ENCODE peak calls at places on chromosome 12, in four cellular contexts. Z is vagina, F is AG09309, P is HFF-Myc. R is an unnamed sample.

GRCh38 chr12:62860501-62861156 is 74.3 kb downstream of the PPM1H start:
- DNase-seq in Z (no peak), F (no peak), P (no peak), R (peak; percentile 8)

GRCh38 chr12:109347579-109347978 is at the start of gene MYO1H:
- DNase-seq in Z (no peak), F (no peak), P (no peak), R (no peak)

GRCh38 chr12:126362490-126362889 is 1297.3 kb downstream of the AACS start:
- DNase-seq in Z (no peak), F (no peak), P (no peak), R (peak; percentile 34)

GRCh38 chr12:27525373-27525772 is 1.4 kb downstream of the PPFIBP1 start:
- DNase-seq in Z (no peak), F (no peak), P (no peak), R (peak; percentile 82)

GRCh38 chr12:2688381-2688881 is 106.3 kb upstream of the FKBP4 start:
- DNase-seq in Z (peak; percentile 74), F (no peak), P (no peak), R (no peak)

GRCh38 chr12:113262710-113263109 is 41.4 kb downstream of the TPCN1 start:
- DNase-seq in Z (no peak), F (peak; percentile 8), P (no peak), R (no peak)

GRCh38 chr12:131766382-131767107 is 55.7 kb downstream of the SFSWAP start:
- DNase-seq in Z (no peak), F (no peak), P (no peak), R (no peak)

GRCh38 chr12:15796493-15797141 is 7.4 kb upstream of the EPS8 start:
- DNase-seq in Z (no peak), F (no peak), P (no peak), R (no peak)

GRCh38 chr12:34398366-34398705 is 376.0 kb downstream of the ALG10 start:
- DNase-seq in Z (peak; percentile 79), F (no peak), P (no peak), R (no peak)

DNA sequence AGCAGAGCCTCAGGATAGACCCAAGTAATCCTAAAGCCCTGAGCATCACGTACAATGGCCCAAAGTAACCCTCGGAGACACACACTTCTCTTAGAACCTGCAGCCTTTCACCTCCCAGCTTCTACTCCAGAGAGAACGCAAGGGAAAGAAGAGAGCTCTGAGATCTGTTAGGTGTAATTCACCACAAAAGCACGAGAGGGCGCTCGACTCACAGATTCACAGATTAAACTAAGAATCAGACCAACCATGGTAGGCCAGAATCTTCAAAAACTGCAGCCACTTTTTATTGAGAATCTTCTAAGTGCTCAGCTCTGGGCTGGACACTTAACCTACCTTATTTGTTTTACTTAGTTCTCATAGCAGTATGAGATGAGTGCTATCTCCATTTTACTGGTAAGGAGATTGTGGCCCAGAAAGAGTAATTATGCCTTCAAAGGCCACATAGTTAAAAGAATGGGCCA is 1.3 kb upstream of the DDX23 start:
- DNase-seq in Z (no peak), F (peak; percentile 57), P (peak; percentile 82), R (peak; percentile 93)
- H3K4me3 ChIP-seq in Z (peak overlapping the region; percentile 75), F (no peak overlapping the region), P (peak overlapping the region; percentile 97), R (peak overlapping the region; percentile 99)

DNA sequence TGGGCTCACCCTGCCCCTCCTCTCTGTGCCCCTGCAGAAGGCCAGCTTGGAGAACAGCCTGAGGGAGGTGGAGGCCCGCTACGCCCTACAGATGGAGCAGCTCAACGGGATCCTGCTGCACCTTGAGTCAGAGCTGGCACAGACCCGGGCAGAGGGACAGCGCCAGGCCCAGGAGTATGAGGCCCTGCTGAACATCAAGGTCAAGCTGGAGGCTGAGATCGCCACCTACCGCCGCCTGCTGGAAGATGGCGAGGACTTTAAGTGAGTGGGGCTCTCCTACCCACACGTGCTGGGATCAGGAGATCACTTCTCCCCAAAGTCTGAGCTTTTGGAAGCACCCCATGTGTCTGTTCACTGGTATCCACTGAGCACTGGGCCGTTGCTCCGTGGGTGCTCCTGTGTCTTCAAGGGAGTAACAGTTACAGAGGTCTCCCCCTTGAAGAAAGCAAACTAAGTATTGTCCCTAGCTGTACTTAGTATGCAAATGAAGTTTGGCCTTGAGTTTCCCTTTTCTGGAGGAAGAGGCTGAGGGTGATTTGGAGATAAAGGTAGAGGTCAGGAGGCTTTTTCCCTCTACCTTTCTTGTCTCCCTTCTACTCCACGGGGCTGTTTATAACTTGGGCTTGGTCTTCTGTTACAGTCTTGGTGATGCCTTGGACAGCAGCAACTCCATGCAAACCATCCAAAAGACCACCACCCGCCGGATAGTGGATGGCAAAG is 3.3 kb downstream of the KRT18 start:
- DNase-seq in Z (no peak), F (no peak), P (no peak), R (no peak)
- TF ChIP-seq CTCF in Z (no peak), F (peak; percentile 20), P (no peak), R (no peak)

DNA sequence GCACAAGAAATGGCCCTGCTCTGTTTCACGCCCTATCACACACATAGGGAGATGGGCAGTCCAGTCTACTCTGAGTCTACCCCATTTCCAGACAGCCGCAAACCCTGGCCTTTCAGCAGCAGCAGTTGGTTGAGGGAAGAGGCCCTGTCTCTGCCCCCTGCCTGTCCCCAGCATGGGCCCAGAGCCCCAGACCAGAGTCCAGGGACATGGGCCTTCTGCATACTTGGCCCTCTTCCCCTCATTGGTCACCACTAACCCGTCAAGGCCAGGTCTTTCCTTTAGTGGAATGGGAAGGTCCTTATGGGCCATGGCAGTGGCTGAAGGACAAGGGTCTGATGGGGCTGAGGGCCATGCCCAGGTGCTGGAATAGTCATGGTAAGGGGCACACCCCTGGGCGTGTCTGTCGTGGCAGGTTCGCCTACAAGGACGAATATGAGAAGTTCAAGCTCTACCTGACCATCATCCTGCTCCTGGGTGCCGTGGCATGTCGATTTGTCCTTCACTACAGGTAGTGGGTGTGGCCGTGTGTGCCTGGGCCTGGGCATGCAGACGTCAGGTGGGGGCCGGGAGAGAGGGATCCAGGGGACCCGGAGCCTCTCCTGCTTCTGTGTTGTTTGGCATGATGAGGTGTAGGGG is 39.3 kb downstream of the TMEM120B start:
- DNase-seq in Z (no peak), F (no peak), P (no peak), R (no peak)
- H3K4me3 ChIP-seq in Z (no peak overlapping the region), F (no peak overlapping the region), P (no peak overlapping the region), R (no peak overlapping the region)

DNA sequence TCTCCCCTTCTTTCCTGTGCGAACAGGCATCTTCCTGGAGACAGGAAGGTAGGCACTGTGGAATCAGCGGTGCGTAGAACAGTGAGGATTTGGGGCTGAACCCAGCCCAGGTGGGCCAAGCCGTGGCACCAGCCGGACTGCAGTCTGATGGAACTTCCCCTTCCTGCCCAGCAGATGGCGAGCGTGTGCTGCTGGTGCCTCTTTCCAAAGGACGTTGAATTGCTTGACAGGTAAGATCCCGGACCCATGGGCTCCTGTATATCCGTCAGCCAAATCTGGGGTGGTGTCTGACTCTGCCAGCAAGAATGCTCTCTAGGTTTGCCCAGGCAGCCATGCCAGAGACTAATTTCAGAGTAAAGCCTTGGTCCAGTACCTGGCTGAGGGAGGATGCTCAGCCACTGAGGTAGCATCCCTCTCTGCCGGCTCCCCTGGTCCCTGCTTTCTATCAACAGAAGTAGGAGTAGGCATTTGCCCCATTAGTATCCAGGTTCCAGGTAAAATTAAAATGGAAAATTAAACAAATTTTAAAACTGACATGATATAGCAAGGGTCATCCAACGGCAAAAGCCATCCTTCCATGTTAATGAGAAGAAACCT is 21.1 kb upstream of the KCNA5 start:
- DNase-seq in Z (no peak), F (no peak), P (no peak), R (peak; percentile 25)
- TF ChIP-seq CTCF in Z (peak; percentile 53), F (peak; percentile 89), P (peak; percentile 89), R (peak; percentile 93)

DNA sequence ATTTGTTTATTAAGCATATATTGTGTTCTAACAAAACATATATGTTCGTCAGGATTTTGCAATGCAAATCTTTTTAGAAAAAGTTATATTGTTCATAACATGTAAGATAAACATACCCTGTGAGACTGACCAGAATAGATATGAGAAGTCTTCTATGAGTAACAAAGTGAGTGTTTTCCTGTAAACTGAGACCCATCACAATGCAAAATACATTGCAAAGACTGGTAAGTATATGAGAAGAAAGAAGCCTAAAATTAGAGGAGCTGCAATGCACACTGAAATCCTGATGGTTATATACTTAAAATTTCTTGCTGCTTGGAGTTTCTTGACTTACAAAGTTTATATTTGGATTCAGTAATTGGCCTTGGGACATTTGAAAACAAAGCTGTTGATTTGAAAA is 6.0 kb downstream of the HMGA2 start:
- DNase-seq in Z (no peak), F (no peak), P (no peak), R (peak; percentile 59)
- H3K4me3 ChIP-seq in Z (no peak overlapping the region), F (no peak overlapping the region), P (no peak overlapping the region), R (no peak overlapping the region)

GRCh38 chr12:29796823-29797263 is 13.1 kb upstream of the TMTC1 start:
- DNase-seq in Z (no peak), F (peak; percentile 70), P (peak; percentile 31), R (peak; percentile 92)
- TF ChIP-seq CTCF in Z (no peak), F (no peak), P (no peak), R (no peak)

GRCh38 chr12:124297389-124297788 is 2.5 kb downstream of the RFLNA start:
- DNase-seq in Z (no peak), F (no peak), P (no peak), R (no peak)
- H3K4me3 ChIP-seq in Z (no peak overlapping the region), F (no peak overlapping the region), P (no peak overlapping the region), R (no peak overlapping the region)

GRCh38 chr12:3744216-3744883 is 8.6 kb downstream of the CRACR2A start:
- DNase-seq in Z (no peak), F (no peak), P (no peak), R (no peak)
- TF ChIP-seq CTCF in Z (no peak), F (no peak), P (no peak), R (peak; percentile 14)

GRCh38 chr12:53200458-53201169 is 6.4 kb downstream of the ITGB7 start:
- DNase-seq in Z (no peak), F (no peak), P (no peak), R (no peak)
- H3K4me3 ChIP-seq in Z (no peak overlapping the region), F (no peak overlapping the region), P (no peak overlapping the region), R (no peak overlapping the region)

R was measured in astrocyte of the spinal cord.